ENCODE peak calls at places on chromosome 16, in eight cellular contexts. One of them, this sample, is unnamed.

GRCh38 chr16:50580180-50580771 is 32.1 kb downstream of the NKD1 start:
- DNase-seq in iPS DF 6.9: no peak
- DNase-seq in cardiac fibroblast: no peak
- DNase-seq in NCI-H226: no peak
- DNase-seq in AG08395: peak
- DNase-seq in CD8-positive, alpha-beta T cell: no peak
- DNase-seq in activated gamma-delta T cell treated with Interleukin-2 at 50 U/mL for 16 hours: no peak
- DNase-seq in HL-60: no peak
- DNase-seq in this sample: peak

GRCh38 chr16:72311426-72311825 is 139.5 kb upstream of the PMFBP1 start:
- DNase-seq in NCI-H226: peak
- DNase-seq in CD8-positive, alpha-beta T cell: no peak
- DNase-seq in AG08395: no peak
- DNase-seq in HL-60: no peak
- DNase-seq in cardiac fibroblast: peak
- DNase-seq in iPS DF 6.9: no peak
- DNase-seq in activated gamma-delta T cell treated with Interleukin-2 at 50 U/mL for 16 hours: no peak
- DNase-seq in this sample: no peak

GRCh38 chr16:70577256-70577698 is 53.7 kb downstream of the SF3B3 start:
- DNase-seq in HL-60: no peak
- DNase-seq in AG08395: peak
- DNase-seq in iPS DF 6.9: no peak
- DNase-seq in NCI-H226: peak
- DNase-seq in activated gamma-delta T cell treated with Interleukin-2 at 50 U/mL for 16 hours: no peak
- DNase-seq in cardiac fibroblast: peak
- DNase-seq in CD8-positive, alpha-beta T cell: no peak
- DNase-seq in this sample: peak

GRCh38 chr16:2339521-2340484 is 725 bp downstream of the ABCA3 start:
- DNase-seq in iPS DF 6.9: no peak
- DNase-seq in HL-60: peak
- DNase-seq in AG08395: peak
- DNase-seq in activated gamma-delta T cell treated with Interleukin-2 at 50 U/mL for 16 hours: peak
- DNase-seq in NCI-H226: peak
- DNase-seq in CD8-positive, alpha-beta T cell: peak
- DNase-seq in cardiac fibroblast: peak
- DNase-seq in this sample: peak

GRCh38 chr16:68539704-68540370 is 746 bp downstream of the ZFP90 start:
- DNase-seq in CD8-positive, alpha-beta T cell: peak
- DNase-seq in HL-60: peak
- DNase-seq in NCI-H226: peak
- DNase-seq in iPS DF 6.9: no peak
- DNase-seq in AG08395: peak
- DNase-seq in activated gamma-delta T cell treated with Interleukin-2 at 50 U/mL for 16 hours: peak
- DNase-seq in cardiac fibroblast: peak
- DNase-seq in this sample: no peak

GRCh38 chr16:28192811-28193529 is 18.8 kb downstream of the XPO6 start:
- DNase-seq in CD8-positive, alpha-beta T cell: peak
- DNase-seq in activated gamma-delta T cell treated with Interleukin-2 at 50 U/mL for 16 hours: peak
- DNase-seq in iPS DF 6.9: no peak
- DNase-seq in cardiac fibroblast: no peak
- DNase-seq in HL-60: peak
- DNase-seq in AG08395: no peak
- DNase-seq in NCI-H226: no peak
- DNase-seq in this sample: no peak

GRCh38 chr16:26118575-26118974 is 426.8 kb downstream of the HS3ST4 start:
- DNase-seq in iPS DF 6.9: peak
- DNase-seq in cardiac fibroblast: no peak
- DNase-seq in activated gamma-delta T cell treated with Interleukin-2 at 50 U/mL for 16 hours: no peak
- DNase-seq in AG08395: no peak
- DNase-seq in CD8-positive, alpha-beta T cell: no peak
- DNase-seq in HL-60: no peak
- DNase-seq in NCI-H226: no peak
- DNase-seq in this sample: no peak

GRCh38 chr16:47460301-47460754 is 535 bp downstream of the ITFG1 start:
- DNase-seq in cardiac fibroblast: peak
- DNase-seq in iPS DF 6.9: no peak
- DNase-seq in CD8-positive, alpha-beta T cell: no peak
- DNase-seq in HL-60: no peak
- DNase-seq in activated gamma-delta T cell treated with Interleukin-2 at 50 U/mL for 16 hours: no peak
- DNase-seq in AG08395: peak
- DNase-seq in NCI-H226: no peak
- DNase-seq in this sample: no peak

GRCh38 chr16:56916571-56917403 is 15.2 kb upstream of the HERPUD1 start:
- DNase-seq in CD8-positive, alpha-beta T cell: no peak
- DNase-seq in NCI-H226: no peak
- DNase-seq in activated gamma-delta T cell treated with Interleukin-2 at 50 U/mL for 16 hours: no peak
- DNase-seq in iPS DF 6.9: no peak
- DNase-seq in cardiac fibroblast: no peak
- DNase-seq in AG08395: no peak
- DNase-seq in HL-60: no peak
- DNase-seq in this sample: no peak

GRCh38 chr16:48106445-48106844 is 49.3 kb downstream of the ABCC12 start:
- DNase-seq in activated gamma-delta T cell treated with Interleukin-2 at 50 U/mL for 16 hours: no peak
- DNase-seq in iPS DF 6.9: no peak
- DNase-seq in HL-60: no peak
- DNase-seq in AG08395: no peak
- DNase-seq in CD8-positive, alpha-beta T cell: no peak
- DNase-seq in cardiac fibroblast: no peak
- DNase-seq in NCI-H226: no peak
- DNase-seq in this sample: no peak

GRCh38 chr16:57938936-57939871 is 31.7 kb downstream of the CNGB1 start:
- DNase-seq in AG08395: peak
- DNase-seq in HL-60: peak
- DNase-seq in NCI-H226: peak
- DNase-seq in iPS DF 6.9: no peak
- DNase-seq in CD8-positive, alpha-beta T cell: no peak
- DNase-seq in activated gamma-delta T cell treated with Interleukin-2 at 50 U/mL for 16 hours: no peak
- DNase-seq in cardiac fibroblast: peak
- DNase-seq in this sample: peak

This sample was measured in AG20443.